ENCODE peak calls at places on chromosome 1, in four cellular contexts. One of them, this sample, is unnamed.
A peak's percentile ranks its signal among the peaks of the same experiment; 100 is the strongest.

GRCh38 chr1:84208935-84209334 is 64.9 kb downstream of the PRKACB start:
- DNase-seq in IMR-90: no peak
- DNase-seq in H9: no peak
- DNase-seq in H1: no peak
- DNase-seq in this sample: no peak

GRCh38 chr1:201260236-201260591 is 23.1 kb upstream of the PKP1 start:
- DNase-seq in IMR-90: no peak
- DNase-seq in H9: no peak
- DNase-seq in H1: no peak
- DNase-seq in this sample: no peak

GRCh38 chr1:91501527-91501859 is 842 bp downstream of the CDC7 start:
- DNase-seq in IMR-90: peak; percentile 32
- DNase-seq in H9: no peak
- DNase-seq in H1: no peak
- DNase-seq in this sample: no peak

GRCh38 chr1:247496581-247497285 is 38.8 kb upstream of the OR2B11 start:
- DNase-seq in IMR-90: no peak
- DNase-seq in H9: no peak
- DNase-seq in H1: no peak
- DNase-seq in this sample: peak; percentile 5

GRCh38 chr1:26418865-26419349 is 8.3 kb downstream of the LIN28A start:
- DNase-seq in IMR-90: no peak
- DNase-seq in H9: peak; percentile 96
- DNase-seq in H1: peak; percentile 96
- DNase-seq in this sample: peak; percentile 99

GRCh38 chr1:225746361-225747179 is 31.1 kb upstream of the SRP9 start:
- DNase-seq in IMR-90: peak; percentile 90
- DNase-seq in H9: peak; percentile 92
- DNase-seq in H1: peak; percentile 82
- DNase-seq in this sample: peak; percentile 97

GRCh38 chr1:170685166-170685565 is 21.2 kb downstream of the PRRX1 start:
- DNase-seq in IMR-90: peak; percentile 94
- DNase-seq in H9: no peak
- DNase-seq in H1: no peak
- DNase-seq in this sample: no peak

GRCh38 chr1:32765561-32766327 is 51.4 kb downstream of the YARS1 start:
- DNase-seq in IMR-90: no peak
- DNase-seq in H9: peak; percentile 74
- DNase-seq in H1: no peak
- DNase-seq in this sample: peak; percentile 62

GRCh38 chr1:23957096-23957495 is 2.5 kb upstream of the PNRC2 start:
- DNase-seq in IMR-90: no peak
- DNase-seq in H9: no peak
- DNase-seq in H1: no peak
- DNase-seq in this sample: peak; percentile 26

GRCh38 chr1:31931241-31932225 is 6.6 kb downstream of the PTP4A2 start:
- DNase-seq in IMR-90: peak; percentile 67
- DNase-seq in H9: no peak
- DNase-seq in H1: no peak
- DNase-seq in this sample: peak; percentile 63

GRCh38 chr1:226919995-226920394 is 20.1 kb upstream of the COQ8A start:
- DNase-seq in IMR-90: no peak
- DNase-seq in H9: no peak
- DNase-seq in H1: no peak
- DNase-seq in this sample: no peak

GRCh38 chr1:25217598-25218232 is 14.6 kb downstream of the SYF2 start:
- DNase-seq in IMR-90: no peak
- DNase-seq in H9: no peak
- DNase-seq in H1: no peak
- DNase-seq in this sample: no peak

GRCh38 chr1:9996624-9997582 is at the start of gene RBP7:
- DNase-seq in IMR-90: no peak
- DNase-seq in H9: peak; percentile 59
- DNase-seq in H1: peak; percentile 9
- DNase-seq in this sample: peak; percentile 35

DNA sequence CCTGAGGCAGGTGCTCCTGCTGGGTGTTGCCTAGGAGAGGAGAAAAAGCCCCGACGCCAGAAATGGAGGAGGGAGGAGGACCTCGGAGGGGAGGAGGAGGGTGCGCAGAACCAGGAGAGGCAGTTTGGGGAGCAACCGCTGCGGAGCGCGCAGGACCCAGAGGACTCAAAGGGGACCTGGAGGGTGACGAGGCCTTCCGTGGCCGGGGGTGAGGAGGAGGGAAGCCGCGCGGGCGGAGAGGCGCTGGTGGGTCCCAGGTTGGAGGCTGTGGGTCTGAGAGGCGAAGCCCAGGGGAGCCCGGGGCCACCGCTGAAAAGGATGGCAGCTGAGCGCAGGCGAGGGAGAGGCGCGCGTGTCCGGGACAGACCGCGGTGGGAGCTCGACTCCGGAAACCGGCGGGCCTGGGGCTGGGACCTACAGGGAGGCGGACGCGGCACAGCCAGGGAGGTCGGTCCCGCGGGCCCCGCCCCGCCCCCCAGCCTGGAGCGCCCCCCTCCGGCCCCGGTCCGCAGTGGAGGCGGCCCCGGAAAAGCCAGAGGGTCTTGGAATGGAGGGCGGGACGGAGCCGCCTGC is 15.1 kb downstream of the RNF223 start:
- DNase-seq in IMR-90: no peak
- DNase-seq in H9: no peak
- DNase-seq in H1: no peak
- DNase-seq in this sample: peak; percentile 42
- H2BK5ac ChIP-seq in IMR-90: no peak overlapping the region
- H2BK5ac ChIP-seq in H9: no peak overlapping the region
- H2BK5ac ChIP-seq in H1: no peak overlapping the region
- H2BK5ac ChIP-seq in this sample: no peak overlapping the region

DNA sequence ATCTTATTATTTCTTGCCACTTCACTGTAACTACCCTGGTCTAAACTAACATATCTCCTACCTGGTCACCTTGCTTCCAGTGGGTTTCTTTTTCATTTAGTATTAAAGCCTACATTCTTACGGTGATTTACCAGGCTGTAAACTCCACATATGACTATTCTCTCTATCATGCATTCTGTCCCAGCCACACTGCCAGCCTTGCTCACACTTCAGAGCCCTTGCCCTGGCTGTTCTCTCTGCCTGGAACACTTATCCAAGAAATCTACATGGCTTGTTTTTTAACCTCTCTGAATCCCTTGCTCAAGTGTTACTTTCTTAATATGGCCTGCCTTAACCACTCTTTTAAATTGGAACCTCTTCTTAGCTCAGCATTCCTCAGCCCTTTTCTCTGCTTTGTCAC is 212.7 kb downstream of the GPR52 start:
- DNase-seq in IMR-90: no peak
- DNase-seq in H9: no peak
- DNase-seq in H1: no peak
- DNase-seq in this sample: no peak
- H3K56ac ChIP-seq in IMR-90: no peak overlapping the region
- H3K56ac ChIP-seq in H9: no peak overlapping the region
- H3K56ac ChIP-seq in H1: no peak overlapping the region
- H3K56ac ChIP-seq in this sample: no peak overlapping the region

GRCh38 chr1:94119796-94120590 is 955 bp downstream of the ABCA4 start:
- DNase-seq in IMR-90: peak; percentile 23
- DNase-seq in H9: no peak
- DNase-seq in H1: no peak
- DNase-seq in this sample: no peak

GRCh38 chr1:94118013-94118412 is 2.9 kb downstream of the ABCA4 start:
- DNase-seq in IMR-90: no peak
- DNase-seq in H9: no peak
- DNase-seq in H1: no peak
- DNase-seq in this sample: no peak

GRCh38 chr1:94117250-94117851 is 3.6 kb downstream of the ABCA4 start:
- DNase-seq in IMR-90: no peak
- DNase-seq in H9: no peak
- DNase-seq in H1: no peak
- DNase-seq in this sample: no peak

GRCh38 chr1:94119306-94119705 is 1.6 kb downstream of the ABCA4 start:
- DNase-seq in IMR-90: no peak
- DNase-seq in H9: no peak
- DNase-seq in H1: no peak
- DNase-seq in this sample: no peak

DNA sequence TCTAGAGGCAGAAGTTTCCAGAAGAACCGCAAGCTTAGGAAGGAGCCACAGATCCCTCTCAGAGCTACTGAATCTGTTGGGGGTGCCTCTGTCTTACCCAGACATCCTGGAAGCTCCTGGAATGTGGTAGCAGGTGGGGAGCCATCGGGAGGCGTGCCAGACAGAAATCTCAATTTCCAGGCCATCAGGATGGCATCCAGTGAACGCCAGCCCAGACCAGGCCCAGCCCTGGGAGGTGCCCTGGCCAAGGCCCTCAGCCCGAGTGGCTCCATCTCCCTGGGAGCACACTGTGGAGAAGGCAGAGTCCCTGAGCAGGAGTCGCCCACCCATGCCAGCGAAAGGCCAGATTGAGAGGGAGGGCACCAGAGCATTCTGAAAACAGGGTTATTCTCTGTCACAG is 2.5 kb downstream of the ABCA4 start:
- DNase-seq in IMR-90: no peak
- DNase-seq in H9: no peak
- DNase-seq in H1: no peak
- DNase-seq in this sample: no peak
- H2BK5ac ChIP-seq in IMR-90: no peak overlapping the region
- H2BK5ac ChIP-seq in H9: no peak overlapping the region
- H2BK5ac ChIP-seq in H1: no peak overlapping the region
- H2BK5ac ChIP-seq in this sample: no peak overlapping the region

GRCh38 chr1:38648417-38648816 is 211.2 kb downstream of the RRAGC start:
- DNase-seq in IMR-90: no peak
- DNase-seq in H9: no peak
- DNase-seq in H1: no peak
- DNase-seq in this sample: no peak
- H3K56ac ChIP-seq in IMR-90: no peak overlapping the region
- H3K56ac ChIP-seq in H9: no peak overlapping the region
- H3K56ac ChIP-seq in H1: no peak overlapping the region
- H3K56ac ChIP-seq in this sample: no peak overlapping the region

GRCh38 chr1:53415432-53415831 is 43.8 kb upstream of the DMRTB1 start:
- DNase-seq in IMR-90: no peak
- DNase-seq in H9: no peak
- DNase-seq in H1: no peak
- DNase-seq in this sample: peak; percentile 66
- H2BK5ac ChIP-seq in IMR-90: no peak overlapping the region
- H2BK5ac ChIP-seq in H9: no peak overlapping the region
- H2BK5ac ChIP-seq in H1: peak overlapping the region; percentile 78
- H2BK5ac ChIP-seq in this sample: peak overlapping the region; percentile 44

This sample was measured in mesendoderm.